ENCODE peak calls at places on chromosomes 11 and 22, in ten cellular contexts. R, S, E, P, K, B, T, C, O and I are unnamed samples.

GRCh38 chr11:110505514-110506284 is 76.0 kb downstream of the FDX1 start:
- DNase-seq in K (no peak), P (no peak), B (no peak), O (no peak), T (no peak), C (no peak), S (no peak), E (no peak), R (no peak), I (no peak)

GRCh38 chr11:112784323-112785073 is 176.7 kb upstream of the NCAM1 start:
- DNase-seq in O (peak), T (peak), B (no peak), E (no peak), R (peak), P (no peak), C (no peak), S (no peak), K (peak), I (peak)

GRCh38 chr22:42847110-42847509 is 10.0 kb downstream of the ARFGAP3 start:
- DNase-seq in E (no peak), C (no peak), B (no peak), T (no peak), P (no peak), O (no peak), S (no peak), K (no peak), R (no peak), I (no peak)

GRCh38 chr22:32677876-32678275 is 123.6 kb upstream of the TIMP3 start:
- DNase-seq in S (no peak), C (no peak), R (no peak), K (no peak), P (no peak), T (no peak), E (no peak), O (no peak), B (no peak), I (no peak)

GRCh38 chr11:15975742-15976141 is 380.6 kb downstream of the SOX6 start:
- DNase-seq in E (no peak), P (no peak), T (no peak), K (no peak), B (no peak), C (no peak), O (no peak), R (no peak), S (no peak), I (no peak)

GRCh38 chr22:50034126-50035081 is 21.8 kb upstream of the IL17REL start:
- DNase-seq in C (no peak), E (no peak), T (no peak), B (no peak), K (peak), P (no peak), R (no peak), S (no peak), O (no peak), I (no peak)

GRCh38 chr22:17896552-17896951 is 122.3 kb upstream of the BID start:
- DNase-seq in E (no peak), P (no peak), T (no peak), R (no peak), C (no peak), K (no peak), S (no peak), B (peak), O (no peak), I (no peak)

GRCh38 chr11:73963861-73964260 is 13.0 kb downstream of the DNAJB13 start:
- DNase-seq in B (no peak), C (no peak), T (no peak), S (no peak), K (no peak), E (no peak), P (no peak), R (no peak), O (no peak), I (no peak)

GRCh38 chr11:123166095-123166559 is 28.9 kb downstream of the CLMP start:
- DNase-seq in C (peak), R (peak), E (no peak), B (peak), P (no peak), T (no peak), S (no peak), O (no peak), K (no peak), I (no peak)

GRCh38 chr22:23251445-23252093 is 71.3 kb downstream of the BCR start:
- DNase-seq in T (no peak), C (no peak), K (peak), O (no peak), R (no peak), S (peak), E (no peak), B (peak), P (no peak), I (no peak)

GRCh38 chr11:123493393-123494063 is 63.5 kb downstream of the GRAMD1B start:
- DNase-seq in E (no peak), C (no peak), P (no peak), K (peak), O (no peak), B (no peak), T (no peak), R (no peak), S (peak), I (no peak)

GRCh38 chr11:7525424-7525823 is 11.6 kb downstream of the PPFIBP2 start:
- DNase-seq in P (no peak), O (no peak), E (no peak), K (no peak), T (no peak), S (no peak), C (no peak), R (no peak), B (no peak), I (no peak)

GRCh38 chr11:125102544-125102943 is 8.9 kb downstream of the TMEM218 start:
- DNase-seq in P (no peak), T (no peak), K (no peak), O (no peak), R (no peak), C (no peak), E (peak), B (peak), S (no peak), I (no peak)

GRCh38 chr11:45087761-45088160 is 58.7 kb upstream of the PRDM11 start:
- DNase-seq in R (no peak), S (peak), T (no peak), K (no peak), E (no peak), C (peak), O (peak), B (no peak), P (no peak), I (no peak)

GRCh38 chr11:111291764-111292163 is 6.6 kb upstream of the POU2AF3 start:
- DNase-seq in K (no peak), C (no peak), R (no peak), E (no peak), O (no peak), S (no peak), P (no peak), T (no peak), B (no peak), I (no peak)

GRCh38 chr11:113394919-113395318 is 7.3 kb downstream of the ANKK1 start:
- DNase-seq in R (no peak), S (no peak), T (no peak), C (no peak), P (no peak), E (no peak), O (no peak), K (no peak), B (no peak), I (no peak)

GRCh38 chr11:72278911-72279310 is 34.9 kb upstream of the PHOX2A start:
- DNase-seq in O (no peak), K (peak), B (peak), C (no peak), E (no peak), T (peak), P (no peak), S (no peak), R (no peak), I (no peak)

GRCh38 chr22:50243704-50244419 is 961 bp downstream of the TUBGCP6 start:
- DNase-seq in O (no peak), E (no peak), S (no peak), T (no peak), C (no peak), B (peak), P (no peak), K (no peak), R (no peak), I (no peak)

GRCh38 chr11:8501838-8502237 is 92.2 kb downstream of the STK33 start:
- DNase-seq in R (no peak), P (no peak), K (peak), T (no peak), O (no peak), C (no peak), B (peak), E (no peak), S (no peak), I (no peak)

GRCh38 chr11:94602430-94603372 is 35.5 kb downstream of the PIWIL4 start:
- DNase-seq in E (peak), K (peak), R (peak), B (peak), O (no peak), T (peak), P (peak), S (no peak), C (no peak), I (no peak)

GRCh38 chr11:86245369-86246292 is 1.1 kb downstream of the EED start:
- DNase-seq in O (no peak), P (no peak), K (peak), B (peak), C (peak), R (no peak), E (peak), T (no peak), S (peak), I (peak)

GRCh38 chr11:134498326-134499139 is 86.5 kb upstream of the B3GAT1 start:
- DNase-seq in T (no peak), K (no peak), P (no peak), E (no peak), B (no peak), S (no peak), O (no peak), R (no peak), C (no peak), I (no peak)

GRCh38 chr11:8339592-8340022 is 75.9 kb upstream of the LMO1 start:
- DNase-seq in P (no peak), O (no peak), S (peak), B (no peak), T (no peak), K (no peak), C (no peak), E (no peak), R (no peak), I (no peak)